ENCODE peak calls at places on chromosomes 3 and 15, in six cellular contexts. G is left ventricle myocardium inferior; M is naive thymus-derived CD4-positive, alpha-beta T cell; N is CD8-positive, alpha-beta memory T cell; O is OCI-LY7; W is right atrium auricular region. J is an unnamed sample.

GRCh38 chr15:94231728-94232086 is 346 bp downstream of the MCTP2 start:
- DNase-seq in G (no peak), W (no peak), N (no peak), M (no peak), O (peak), J (peak)

GRCh38 chr15:91949361-91949760 is 95.9 kb downstream of the SLCO3A1 start:
- DNase-seq in M (no peak), N (no peak), O (no peak), G (no peak), W (no peak), J (no peak)

GRCh38 chr3:4979401-4980228 is at the start of gene BHLHE40:
- DNase-seq in N (peak), M (peak), W (no peak), G (peak), O (no peak), J (no peak)

GRCh38 chr3:112514527-112515128 is 15.4 kb upstream of the BTLA start:
- DNase-seq in M (no peak), G (no peak), N (no peak), W (no peak), O (no peak), J (no peak)

GRCh38 chr3:71285086-71285485 is 298.4 kb downstream of the FOXP1 start:
- DNase-seq in N (no peak), O (no peak), W (no peak), G (no peak), M (no peak), J (no peak)

GRCh38 chr3:21779909-21780308 is 28.9 kb upstream of the ZNF385D start:
- DNase-seq in G (no peak), N (no peak), W (no peak), M (no peak), O (no peak), J (no peak)

GRCh38 chr15:28996289-28996688 is 110.5 kb downstream of the APBA2 start:
- DNase-seq in N (no peak), M (no peak), O (no peak), W (no peak), G (no peak), J (no peak)

GRCh38 chr3:58370407-58370806 is 37.7 kb downstream of the PXK start:
- DNase-seq in O (no peak), W (no peak), M (no peak), N (no peak), G (no peak), J (no peak)

GRCh38 chr3:71659758-71660666 is 65.2 kb downstream of the EIF4E3 start:
- DNase-seq in G (no peak), W (no peak), N (no peak), O (peak), M (no peak), J (no peak)

GRCh38 chr3:184184546-184185234 is 1.3 kb upstream of the ABCF3 start:
- DNase-seq in N (no peak), O (no peak), M (no peak), W (no peak), G (no peak), J (no peak)

GRCh38 chr3:194723846-194724618 is 38.3 kb downstream of the FAM43A start:
- DNase-seq in M (no peak), G (no peak), N (no peak), W (no peak), O (no peak), J (no peak)

GRCh38 chr3:38580450-38581382 is 68.8 kb downstream of the SCN5A start:
- DNase-seq in M (no peak), O (no peak), G (peak), W (peak), N (no peak), J (no peak)

GRCh38 chr3:8994226-8994625 is 31.0 kb upstream of the RAD18 start:
- DNase-seq in G (no peak), O (no peak), M (no peak), N (no peak), W (peak), J (no peak)

GRCh38 chr15:68629519-68630204 is 50.9 kb downstream of the CORO2B start:
- DNase-seq in G (no peak), W (no peak), N (no peak), O (no peak), M (no peak), J (no peak)

GRCh38 chr3:110243081-110243480 is 828.5 kb upstream of the NECTIN3 start:
- DNase-seq in M (no peak), O (no peak), G (no peak), N (no peak), W (no peak), J (no peak)

GRCh38 chr15:25772500-25772899 is 90.6 kb downstream of the ATP10A start:
- DNase-seq in G (no peak), M (no peak), W (peak), O (no peak), N (no peak), J (no peak)

GRCh38 chr3:12710062-12710461 is 46.1 kb upstream of the RAF1 start:
- DNase-seq in W (no peak), N (no peak), M (no peak), G (no peak), O (peak), J (no peak)

GRCh38 chr3:154904328-154904727 is 175.8 kb upstream of the MME start:
- DNase-seq in G (no peak), W (no peak), M (no peak), O (peak), N (no peak), J (no peak)

DNA sequence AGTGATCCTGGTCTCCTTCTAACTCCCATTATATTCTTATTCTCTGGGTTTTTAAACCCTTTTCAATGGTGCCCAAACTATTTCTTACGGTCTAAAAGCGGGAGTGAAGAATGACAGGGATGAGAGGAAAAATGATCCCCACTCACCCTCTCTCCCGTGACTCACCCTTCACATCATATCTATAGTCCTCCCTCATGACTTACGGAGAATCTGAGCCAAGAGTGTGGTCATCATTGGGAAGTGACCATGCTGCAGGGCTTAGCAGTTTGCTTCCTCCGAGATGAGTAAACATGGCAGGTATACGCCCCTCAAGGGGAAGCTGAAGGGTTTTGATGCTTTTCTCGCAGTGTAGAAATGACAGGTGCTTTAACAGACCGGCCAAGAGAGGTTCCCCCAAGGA is 274.0 kb downstream of the RYR3 start:
- DNase-seq in G (no peak), N (no peak), O (no peak), W (no peak), M (no peak), J (peak)
- H3K27ac ChIP-seq in G (no peak), N (no peak), O (no peak), W (no peak), M (no peak), J (no peak)

GRCh38 chr3:31530039-31530983 is 2.4 kb upstream of the STT3B start:
- DNase-seq in M (no peak), O (peak), N (no peak), G (no peak), W (no peak), J (no peak)
- H3K27ac ChIP-seq in M (no peak), O (peak), N (no peak), G (peak), W (no peak), J (no peak)

DNA sequence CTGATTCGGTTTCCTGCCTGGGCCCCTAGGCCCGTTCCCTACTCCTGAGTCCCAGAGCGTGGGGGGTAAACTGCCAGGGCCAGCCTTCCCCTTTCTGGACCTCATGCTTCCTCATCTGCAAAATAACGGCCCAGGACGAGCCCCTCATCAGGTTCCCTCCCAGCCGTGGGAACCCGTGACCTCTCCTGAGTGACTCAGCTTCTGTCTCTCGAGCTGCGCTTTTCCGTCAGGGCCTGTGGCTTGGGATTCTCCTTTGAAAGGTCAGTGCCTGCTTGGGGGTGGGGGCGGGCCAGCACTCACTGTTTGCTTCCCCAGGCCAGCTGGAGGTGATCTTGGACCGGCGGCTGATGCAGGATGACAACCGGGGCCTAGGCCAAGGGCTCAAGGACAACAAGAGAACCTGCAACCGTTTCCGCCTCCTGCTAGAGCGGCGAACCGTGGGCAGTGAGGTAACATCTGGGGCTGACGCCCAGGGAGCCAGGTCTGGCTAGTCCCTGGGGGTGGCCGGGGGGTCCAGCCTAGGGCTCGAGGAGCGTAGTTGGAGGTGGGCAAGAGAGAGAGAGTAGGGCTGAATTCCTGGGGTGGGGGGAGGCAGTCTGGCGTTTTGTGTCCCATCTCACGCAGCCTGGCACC is 12.8 kb downstream of the MAN2A2 start:
- DNase-seq in G (peak), W (peak), N (no peak), O (peak), M (no peak), J (no peak)
- H3K27ac ChIP-seq in G (peak), W (peak), N (peak), O (peak), M (no peak), J (no peak)

GRCh38 chr3:125507128-125507527 is 12.9 kb downstream of the SNX4 start:
- DNase-seq in O (no peak), N (no peak), M (no peak), G (no peak), W (no peak), J (no peak)

GRCh38 chr3:125512135-125512920 is 7.7 kb downstream of the SNX4 start:
- DNase-seq in M (no peak), N (no peak), O (no peak), G (no peak), W (no peak), J (peak)

GRCh38 chr3:125515421-125515820 is 4.6 kb downstream of the SNX4 start:
- DNase-seq in O (no peak), M (no peak), G (no peak), N (no peak), W (no peak), J (no peak)

GRCh38 chr3:125513490-125514115 is 6.4 kb downstream of the SNX4 start:
- DNase-seq in G (no peak), O (no peak), W (no peak), N (no peak), M (no peak), J (no peak)

DNA sequence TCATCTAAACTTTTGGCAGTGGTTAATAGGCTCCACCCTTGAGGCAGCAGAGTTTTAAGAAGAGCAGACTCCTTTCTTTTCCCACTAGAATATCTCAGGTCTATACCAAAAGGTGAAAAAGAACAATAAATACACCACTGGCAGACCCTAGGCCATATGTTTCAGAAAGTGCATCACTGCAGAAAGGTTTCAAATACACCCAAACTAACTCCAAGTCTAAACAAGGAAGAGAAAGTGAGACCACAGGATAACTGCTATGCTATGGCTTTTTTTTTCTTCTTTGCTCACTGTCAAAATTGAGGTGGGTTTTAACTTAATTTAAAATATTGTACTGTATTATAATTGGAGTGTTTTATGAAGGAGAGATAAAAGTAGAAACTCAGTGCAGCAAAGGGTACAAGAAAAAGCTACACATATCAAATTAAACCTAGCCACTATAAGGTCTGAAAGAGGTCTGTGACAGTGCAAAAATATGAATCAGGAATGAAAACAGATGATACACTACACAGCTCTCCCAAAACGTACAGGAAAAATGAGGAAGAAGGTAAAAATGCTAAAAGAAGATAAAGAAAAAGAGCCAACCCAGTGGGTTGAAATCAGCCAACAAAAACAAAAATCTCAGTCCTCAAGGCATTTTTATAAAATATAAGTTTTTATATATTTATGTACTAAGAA is 8.4 kb downstream of the SNX4 start:
- DNase-seq in N (no peak), G (no peak), M (no peak), W (no peak), O (no peak), J (no peak)
- H3K27ac ChIP-seq in N (no peak), G (no peak), M (no peak), W (no peak), O (no peak), J (peak)

DNA sequence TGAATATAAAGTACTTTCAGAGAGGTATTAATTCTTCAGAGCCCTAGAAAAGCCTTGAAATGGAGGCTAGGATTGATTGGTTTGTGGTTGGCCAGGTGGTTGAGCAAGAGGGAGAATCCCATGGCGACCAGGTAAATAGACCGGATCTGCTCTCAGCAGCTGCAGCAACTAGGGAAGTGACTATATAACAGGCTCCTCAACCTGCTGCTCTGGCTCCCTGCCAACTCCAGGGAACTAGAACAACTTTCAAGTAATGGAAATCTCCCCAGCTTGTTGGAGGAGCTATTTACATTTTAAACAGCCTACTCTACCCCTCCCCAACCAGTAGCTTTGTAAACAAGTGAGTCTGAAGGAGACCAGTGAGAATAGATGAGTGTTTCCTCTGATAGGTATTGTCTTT is 121.8 kb upstream of the CADM2 start:
- DNase-seq in G (no peak), N (no peak), W (no peak), O (no peak), M (no peak), J (no peak)
- H3K27ac ChIP-seq in G (no peak), N (no peak), W (no peak), O (no peak), M (no peak), J (no peak)

GRCh38 chr3:173711619-173712018 is 314.1 kb downstream of the NLGN1 start:
- DNase-seq in N (no peak), M (no peak), O (no peak), G (no peak), W (no peak), J (no peak)
- H3K27ac ChIP-seq in N (no peak), M (no peak), O (no peak), G (no peak), W (no peak), J (no peak)

DNA sequence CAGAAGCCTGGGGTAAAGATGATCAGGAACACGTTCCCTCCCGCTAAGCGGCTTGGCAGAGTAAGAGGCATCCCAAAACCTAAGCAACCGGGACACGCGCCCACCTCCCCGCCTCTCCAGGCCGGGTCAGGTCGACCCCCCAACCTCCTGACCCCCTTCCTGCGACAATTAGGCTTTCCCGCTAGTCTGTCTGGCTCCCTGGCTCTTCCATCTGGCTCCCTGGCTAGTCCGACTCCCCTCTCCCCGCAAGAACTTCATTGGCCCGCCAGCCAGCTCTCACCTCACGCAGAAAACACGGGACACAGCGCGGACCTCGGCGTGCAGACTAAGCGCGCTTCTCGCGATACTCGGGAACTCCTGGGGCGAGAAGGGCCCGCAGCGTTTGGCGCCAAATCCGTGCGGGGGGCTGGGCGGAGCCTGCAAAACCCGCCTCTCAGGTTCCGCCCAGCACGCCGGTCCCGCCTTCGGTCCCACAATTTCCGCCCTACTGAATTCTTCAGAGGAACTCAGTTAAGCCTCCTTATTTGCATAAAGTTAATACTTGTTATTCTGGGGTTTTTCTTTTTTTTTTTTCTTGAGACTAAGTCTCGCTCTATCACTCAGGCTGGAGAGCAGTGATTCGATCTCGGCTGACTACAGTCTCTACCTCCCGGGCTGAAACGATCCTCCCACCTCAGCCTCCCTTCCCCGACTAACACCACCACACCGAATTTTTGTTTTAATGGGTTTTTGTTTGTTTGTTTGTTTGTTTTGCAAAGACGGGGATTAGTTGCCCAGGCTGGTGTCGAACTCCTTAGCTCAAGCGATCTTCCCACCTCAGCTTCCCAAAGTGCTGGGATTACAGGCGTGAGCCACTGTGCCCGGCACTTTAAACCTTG is at the start of gene TIPIN:
- DNase-seq in N (peak), O (peak), G (peak), W (peak), M (peak), J (peak)
- H3K27ac ChIP-seq in N (peak), O (peak), G (peak), W (peak), M (peak), J (peak)

GRCh38 chr15:65413051-65413759 is 9.5 kb downstream of the IGDCC4 start:
- DNase-seq in W (no peak), N (no peak), O (no peak), G (no peak), M (no peak), J (no peak)
- H3K27ac ChIP-seq in W (no peak), N (no peak), O (no peak), G (no peak), M (no peak), J (no peak)

DNA sequence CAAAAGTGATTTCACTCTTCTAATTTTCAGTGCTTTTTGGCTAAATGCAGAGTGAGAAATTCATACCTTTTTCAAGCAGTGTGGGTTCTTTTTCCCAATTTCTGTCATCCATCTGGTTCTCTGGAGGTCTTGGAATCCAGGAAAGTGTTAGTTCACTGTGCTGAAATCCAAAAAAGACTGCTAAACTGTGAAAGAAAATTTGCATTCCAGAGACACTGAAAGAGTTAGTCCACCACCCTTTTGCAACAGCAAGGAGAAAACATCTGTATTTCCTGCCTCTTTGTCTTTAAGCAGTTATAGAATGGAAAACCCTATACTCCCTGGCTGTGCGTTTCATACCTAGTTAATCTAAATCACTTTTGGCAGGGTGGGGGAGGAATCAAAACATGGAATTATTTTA is 317.9 kb upstream of the TPRG1 start:
- DNase-seq in G (no peak), O (no peak), W (no peak), N (no peak), M (no peak), J (peak)
- H3K27ac ChIP-seq in G (peak), O (no peak), W (peak), N (no peak), M (no peak), J (peak)